ENCODE peak calls at places on chromosomes 5 and 9, in ten cellular contexts. X is ovary; E is CD8-positive, alpha-beta memory T cell; V is uterus; R is fibroblast of the aortic adventitia; D is lung; J is suprapubic skin; O is lower lobe of right lung; U is PC-9; P is AG09309. H is an unnamed sample.

GRCh38 chr5:135486679-135487395 is 34.7 kb upstream of the TIFAB start:
- DNase-seq in X (no peak), E (no peak), V (no peak), R (no peak), D (no peak), J (no peak), O (no peak), U (no peak), P (no peak), H (no peak)

GRCh38 chr9:68905129-68905528 is 108.8 kb downstream of the PRKACG start:
- DNase-seq in X (no peak), E (no peak), V (no peak), R (no peak), D (no peak), J (no peak), O (no peak), U (no peak), P (no peak), H (no peak)

GRCh38 chr9:112751059-112751795 is 667 bp downstream of the SNX30 start:
- DNase-seq in X (peak; percentile 58), E (peak; percentile 65), V (peak; percentile 40), R (peak; percentile 58), D (peak; percentile 51), J (peak; percentile 84), O (peak; percentile 69), U (peak; percentile 68), P (no peak), H (peak; percentile 69)

GRCh38 chr9:137454145-137454505 is 5.0 kb downstream of the NSMF start:
- DNase-seq in X (peak; percentile 81), E (peak; percentile 49), V (peak; percentile 77), R (peak; percentile 17), D (peak; percentile 70), J (no peak), O (peak; percentile 84), U (no peak), P (no peak), H (peak; percentile 27)

GRCh38 chr9:124884376-124884775 is 22.4 kb downstream of the ARPC5L start:
- DNase-seq in X (no peak), E (no peak), V (no peak), R (no peak), D (no peak), J (no peak), O (no peak), U (no peak), P (no peak), H (no peak)

GRCh38 chr5:2553611-2554010 is 197.9 kb downstream of the IRX2 start:
- DNase-seq in X (no peak), E (no peak), V (no peak), R (no peak), D (no peak), J (no peak), O (no peak), U (no peak), P (no peak), H (no peak)

GRCh38 chr9:88310310-88310980 is 77.8 kb upstream of the SPIN1 start:
- DNase-seq in X (no peak), E (no peak), V (no peak), R (no peak), D (no peak), J (no peak), O (no peak), U (no peak), P (no peak), H (peak; percentile 13)

GRCh38 chr9:120152295-120152694 is 427.7 kb downstream of the CDK5RAP2 start:
- DNase-seq in X (no peak), E (no peak), V (no peak), R (no peak), D (no peak), J (no peak), O (no peak), U (no peak), P (no peak), H (no peak)

GRCh38 chr5:58248221-58248620 is 211.7 kb downstream of the PLK2 start:
- DNase-seq in X (no peak), E (no peak), V (no peak), R (no peak), D (no peak), J (no peak), O (no peak), U (no peak), P (no peak), H (no peak)

DNA sequence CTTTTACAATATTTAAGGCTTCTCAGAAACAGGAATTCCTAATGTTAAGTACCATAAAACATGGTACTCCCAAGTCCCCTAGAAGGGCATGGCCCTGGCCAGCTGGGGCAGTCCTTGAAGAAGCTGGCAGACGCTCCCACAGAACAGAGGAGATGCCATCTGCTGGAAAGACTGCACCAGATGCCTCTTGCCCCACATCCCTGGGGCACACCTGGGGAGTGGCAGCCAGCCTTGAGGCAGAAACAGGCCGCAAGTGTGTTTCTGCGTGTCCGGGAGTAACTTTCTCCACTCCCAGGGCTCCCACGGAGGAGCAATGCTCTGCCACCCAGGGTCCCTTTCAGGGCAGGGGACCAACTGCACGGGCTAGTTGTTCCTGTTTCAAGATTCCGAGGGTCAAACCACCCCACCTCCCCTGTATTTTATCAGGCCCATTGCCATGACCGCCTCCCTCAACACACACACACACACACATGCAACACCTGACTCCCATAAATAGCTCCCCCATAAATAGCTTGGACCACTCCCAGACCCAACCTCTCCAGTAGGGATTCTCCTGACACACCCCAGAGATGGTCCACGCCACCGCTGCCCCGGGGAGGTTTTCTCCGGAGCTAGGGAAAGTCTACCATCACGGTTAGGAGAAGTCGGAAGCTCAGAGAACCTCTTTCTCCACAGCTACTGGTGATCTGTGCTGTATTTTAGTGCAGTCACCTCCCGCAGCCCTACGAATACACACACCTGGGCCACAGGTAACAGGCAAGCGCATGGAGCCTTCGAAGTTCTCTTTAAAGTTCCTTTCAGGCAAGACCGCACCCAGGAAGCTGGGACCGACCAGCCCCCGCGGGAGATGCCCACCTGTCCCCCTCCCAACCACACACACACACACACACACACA is 1.5 kb downstream of the SPOCK1 start:
- DNase-seq in X (no peak), E (no peak), V (no peak), R (no peak), D (no peak), J (no peak), O (no peak), U (peak; percentile 30), P (no peak), H (no peak)
- H3K4me3 ChIP-seq in X (peak overlapping the region; percentile 18), E (no peak overlapping the region), V (peak overlapping the region; percentile 36), R (peak overlapping the region; percentile 85), D (no peak overlapping the region), J (peak overlapping the region; percentile 52), O (no peak overlapping the region), U (no peak overlapping the region), P (peak overlapping the region; percentile 87), H (peak overlapping the region; percentile 73)

GRCh38 chr5:127849891-127850290 is 146.7 kb downstream of the CCDC192 start:
- DNase-seq in X (no peak), E (no peak), V (no peak), R (no peak), D (no peak), J (no peak), O (no peak), U (no peak), P (no peak), H (no peak)

GRCh38 chr5:127849436-127849835 is 146.2 kb downstream of the CCDC192 start:
- DNase-seq in X (no peak), E (no peak), V (no peak), R (no peak), D (no peak), J (no peak), O (no peak), U (no peak), P (no peak), H (no peak)

GRCh38 chr5:127848098-127848497 is 144.9 kb downstream of the CCDC192 start:
- DNase-seq in X (no peak), E (no peak), V (no peak), R (no peak), D (no peak), J (no peak), O (no peak), U (no peak), P (no peak), H (no peak)

GRCh38 chr5:127844631-127845030 is 141.4 kb downstream of the CCDC192 start:
- DNase-seq in X (no peak), E (no peak), V (peak; percentile 16), R (no peak), D (no peak), J (peak; percentile 80), O (no peak), U (no peak), P (no peak), H (no peak)

GRCh38 chr5:127846884-127847283 is 143.7 kb downstream of the CCDC192 start:
- DNase-seq in X (no peak), E (no peak), V (no peak), R (no peak), D (no peak), J (no peak), O (no peak), U (no peak), P (no peak), H (no peak)
- H3K4me3 ChIP-seq in X (no peak overlapping the region), E (no peak overlapping the region), V (no peak overlapping the region), R (no peak overlapping the region), D (no peak overlapping the region), J (no peak overlapping the region), O (no peak overlapping the region), U (no peak overlapping the region), P (no peak overlapping the region), H (no peak overlapping the region)

DNA sequence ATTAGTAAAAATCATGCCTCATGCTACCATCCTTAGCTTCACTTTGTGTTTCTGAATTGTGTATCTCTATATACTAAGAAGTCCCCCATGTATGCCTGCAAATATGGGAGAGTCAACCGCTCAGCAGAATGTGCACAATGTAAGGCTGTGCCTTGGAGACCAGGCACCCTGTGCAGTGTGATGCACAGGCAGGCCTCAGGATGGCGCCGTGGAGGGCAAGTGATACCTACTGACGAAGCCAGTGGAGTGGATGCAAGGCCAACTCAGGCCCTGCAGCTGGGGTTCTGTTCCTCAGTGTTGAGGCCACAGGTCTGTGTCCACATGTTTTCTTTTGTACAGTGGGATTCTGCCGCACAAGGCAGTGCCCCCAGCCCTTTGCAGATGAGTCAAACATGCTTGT is 28.4 kb downstream of the SYK start:
- DNase-seq in X (no peak), E (no peak), V (no peak), R (no peak), D (no peak), J (no peak), O (no peak), U (no peak), P (no peak), H (no peak)
- H3K4me3 ChIP-seq in X (no peak overlapping the region), E (no peak overlapping the region), V (no peak overlapping the region), R (no peak overlapping the region), D (no peak overlapping the region), J (no peak overlapping the region), O (no peak overlapping the region), U (no peak overlapping the region), P (no peak overlapping the region), H (no peak overlapping the region)

DNA sequence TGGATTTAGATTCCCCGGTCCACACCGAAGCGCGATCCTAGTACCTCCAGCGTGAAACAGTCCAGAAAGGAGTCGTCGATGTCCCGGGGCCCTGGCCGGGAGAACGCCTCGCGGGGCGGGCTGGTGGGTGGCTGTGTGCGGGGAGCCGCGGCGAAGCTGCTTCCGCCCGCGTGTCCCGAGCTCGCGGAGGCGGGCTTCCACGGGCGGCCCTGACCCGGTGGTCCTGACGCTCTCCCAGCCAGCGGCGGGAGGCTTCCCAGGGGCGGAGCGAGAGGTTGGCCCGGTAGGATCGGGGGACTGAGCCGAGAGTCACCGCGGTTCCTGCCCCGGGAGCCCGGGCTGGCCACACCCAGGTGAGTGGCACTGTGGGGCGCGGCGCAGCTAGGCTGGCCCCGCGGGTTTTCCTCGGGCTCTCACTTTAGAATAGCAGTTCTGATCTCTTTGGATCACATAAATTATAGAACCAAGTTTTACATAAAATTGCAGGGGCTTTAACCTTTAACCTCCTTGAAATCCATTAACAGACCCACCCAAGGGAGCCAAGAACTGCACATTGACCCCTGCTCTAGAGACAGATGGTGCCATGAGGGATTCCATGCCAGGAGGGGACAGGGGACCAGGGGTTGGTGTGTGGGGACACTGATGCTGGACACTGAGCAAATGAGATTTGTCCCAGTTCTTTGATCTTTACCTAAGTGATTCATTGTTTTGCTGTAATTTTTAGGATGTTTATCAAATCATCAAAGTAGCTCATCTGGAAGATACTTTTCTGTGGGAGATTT is 29.2 kb upstream of the IL31RA start:
- DNase-seq in X (no peak), E (no peak), V (no peak), R (no peak), D (no peak), J (no peak), O (peak; percentile 50), U (no peak), P (no peak), H (peak; percentile 3)
- H3K4me3 ChIP-seq in X (no peak overlapping the region), E (no peak overlapping the region), V (peak overlapping the region; percentile 6), R (peak overlapping the region; percentile 47), D (no peak overlapping the region), J (peak overlapping the region; percentile 45), O (peak overlapping the region; percentile 50), U (no peak overlapping the region), P (no peak overlapping the region), H (peak overlapping the region; percentile 44)